ENCODE peak calls at places on chromosomes 12 and 14, in six cellular contexts. One of them, this sample, is unnamed.

GRCh38 chr14:75440733-75441474 is 13.1 kb downstream of the JDP2 start:
- DNase-seq in NAMALWA: no peak
- DNase-seq in NT2/D1: no peak
- DNase-seq in astrocyte of the spinal cord: peak
- DNase-seq in LoVo: no peak
- DNase-seq in GM03348: peak
- DNase-seq in this sample: no peak

GRCh38 chr14:34874386-34875030 is 652 bp downstream of the BAZ1A start:
- DNase-seq in LoVo: peak
- DNase-seq in astrocyte of the spinal cord: peak
- DNase-seq in GM03348: peak
- DNase-seq in NAMALWA: peak
- DNase-seq in NT2/D1: no peak
- DNase-seq in this sample: no peak

GRCh38 chr12:131371580-131372475 is 339.1 kb upstream of the SFSWAP start:
- DNase-seq in NT2/D1: no peak
- DNase-seq in astrocyte of the spinal cord: no peak
- DNase-seq in GM03348: no peak
- DNase-seq in NAMALWA: no peak
- DNase-seq in LoVo: no peak
- DNase-seq in this sample: no peak

GRCh38 chr14:34450542-34450915 is 11.5 kb downstream of the SPTSSA start:
- DNase-seq in NAMALWA: no peak
- DNase-seq in astrocyte of the spinal cord: no peak
- DNase-seq in NT2/D1: no peak
- DNase-seq in GM03348: no peak
- DNase-seq in LoVo: no peak
- DNase-seq in this sample: no peak

GRCh38 chr14:59251811-59252771 is 63.6 kb downstream of the DAAM1 start:
- DNase-seq in GM03348: peak
- DNase-seq in NAMALWA: no peak
- DNase-seq in astrocyte of the spinal cord: peak
- DNase-seq in LoVo: no peak
- DNase-seq in NT2/D1: no peak
- DNase-seq in this sample: no peak

GRCh38 chr12:87866602-87867292 is 162.5 kb downstream of the C12orf50 start:
- DNase-seq in astrocyte of the spinal cord: no peak
- DNase-seq in GM03348: peak
- DNase-seq in LoVo: peak
- DNase-seq in NT2/D1: no peak
- DNase-seq in NAMALWA: peak
- DNase-seq in this sample: no peak

GRCh38 chr14:59868021-59868420 is 2.6 kb downstream of the RTN1 start:
- DNase-seq in NT2/D1: no peak
- DNase-seq in GM03348: no peak
- DNase-seq in astrocyte of the spinal cord: no peak
- DNase-seq in NAMALWA: no peak
- DNase-seq in LoVo: no peak
- DNase-seq in this sample: no peak

GRCh38 chr14:56195727-56196126 is 77.5 kb downstream of the PELI2 start:
- DNase-seq in LoVo: no peak
- DNase-seq in NT2/D1: no peak
- DNase-seq in GM03348: peak
- DNase-seq in astrocyte of the spinal cord: peak
- DNase-seq in NAMALWA: peak
- DNase-seq in this sample: no peak

GRCh38 chr14:64201931-64202330 is 92.2 kb downstream of the ESR2 start:
- DNase-seq in NT2/D1: no peak
- DNase-seq in GM03348: no peak
- DNase-seq in astrocyte of the spinal cord: no peak
- DNase-seq in LoVo: no peak
- DNase-seq in NAMALWA: no peak
- DNase-seq in this sample: no peak

GRCh38 chr12:72074065-72074464 is 135.4 kb downstream of the TPH2 start:
- DNase-seq in LoVo: no peak
- DNase-seq in NT2/D1: no peak
- DNase-seq in astrocyte of the spinal cord: no peak
- DNase-seq in GM03348: no peak
- DNase-seq in NAMALWA: no peak
- DNase-seq in this sample: no peak

GRCh38 chr14:104551851-104552737 is 27.5 kb upstream of the C14orf180 start:
- DNase-seq in NAMALWA: no peak
- DNase-seq in astrocyte of the spinal cord: no peak
- DNase-seq in NT2/D1: no peak
- DNase-seq in GM03348: no peak
- DNase-seq in LoVo: no peak
- DNase-seq in this sample: no peak

GRCh38 chr12:125503128-125503527 is 437.9 kb downstream of the AACS start:
- DNase-seq in astrocyte of the spinal cord: no peak
- DNase-seq in LoVo: no peak
- DNase-seq in NT2/D1: no peak
- DNase-seq in NAMALWA: no peak
- DNase-seq in GM03348: no peak
- DNase-seq in this sample: no peak

GRCh38 chr12:131375261-131375971 is 335.5 kb upstream of the SFSWAP start:
- DNase-seq in GM03348: no peak
- DNase-seq in NT2/D1: no peak
- DNase-seq in astrocyte of the spinal cord: no peak
- DNase-seq in LoVo: no peak
- DNase-seq in NAMALWA: no peak
- DNase-seq in this sample: no peak